ENCODE peak calls at places on chromosomes 12 and 14, in eight cellular contexts. W is PC-3, B is IMR-90, P is mammary epithelial cell, F is lower lobe of right lung, T is cardiac muscle cell, H is Panc1, Z is fibroblast of lung. S is an unnamed sample. For H3K4me1 and H3K9me3, the result is how much of the 10 kb centered on the place peaks cover.

GRCh38 chr14:105021656-105022275 is 883 bp upstream of the CDCA4 start:
- DNase-seq in T (peak), B (peak), P (peak), W (peak), F (peak), H (no peak), Z (peak), S (peak)

GRCh38 chr14:22842211-22843122 is 6.1 kb downstream of the MMP14 start:
- DNase-seq in T (no peak), H (no peak), W (no peak), F (peak), Z (no peak), B (no peak), P (no peak), S (no peak)

GRCh38 chr12:82326905-82327503 is 31.2 kb downstream of the CCDC59 start:
- DNase-seq in H (no peak), T (peak), W (peak), P (peak), B (peak), Z (peak), F (no peak), S (no peak)

GRCh38 chr14:22474730-22475351 is 114.2 kb downstream of the DAD1 start:
- DNase-seq in B (peak), P (no peak), F (no peak), W (peak), Z (peak), H (no peak), T (no peak), S (no peak)

GRCh38 chr14:91947196-91948184 is at the start of gene FBLN5:
- DNase-seq in T (peak), B (peak), F (peak), H (no peak), Z (peak), P (peak), W (no peak), S (no peak)

GRCh38 chr12:44347145-44347544 is 511.3 kb downstream of the TMEM117 start:
- DNase-seq in B (no peak), Z (no peak), T (no peak), P (no peak), H (no peak), W (no peak), F (no peak), S (no peak)

GRCh38 chr12:67358686-67359374 is 89.7 kb downstream of the CAND1 start:
- DNase-seq in T (no peak), H (no peak), F (no peak), B (peak), W (no peak), Z (peak), P (no peak), S (no peak)

GRCh38 chr14:66662374-66662773 is 154.4 kb downstream of the GPHN start:
- DNase-seq in H (no peak), W (peak), B (no peak), T (no peak), P (peak), F (no peak), Z (no peak), S (peak)

GRCh38 chr14:68285421-68286179 is 466.0 kb downstream of the RAD51B start:
- DNase-seq in P (no peak), F (peak), B (no peak), W (no peak), T (no peak), H (no peak), Z (peak), S (no peak)

GRCh38 chr14:101630056-101630960 is 69.0 kb downstream of the DIO3 start:
- DNase-seq in W (no peak), P (no peak), Z (no peak), F (no peak), T (no peak), H (no peak), B (no peak), S (peak)

GRCh38 chr12:51938744-51939143 is 12.8 kb upstream of the ACVR1B start:
- DNase-seq in H (no peak), B (no peak), T (no peak), Z (no peak), F (no peak), P (peak), W (no peak), S (no peak)

GRCh38 chr12:31215521-31216232 is 110.3 kb downstream of the SINHCAF start:
- DNase-seq in P (peak), H (no peak), Z (no peak), B (no peak), F (peak), T (no peak), W (no peak), S (no peak)

GRCh38 chr12:93279849-93280412 is 97.8 kb upstream of the NUDT4 start:
- DNase-seq in H (no peak), B (peak), W (peak), T (peak), Z (peak), F (no peak), P (no peak), S (peak)

GRCh38 chr14:60002819-60003492 is 83.0 kb downstream of the LRRC9 start:
- DNase-seq in B (no peak), F (no peak), W (peak), T (peak), P (no peak), H (no peak), Z (no peak), S (peak)

GRCh38 chr14:23438130-23438893 is 2.9 kb upstream of the MYH7 start:
- DNase-seq in B (no peak), W (no peak), H (no peak), T (peak), Z (no peak), F (no peak), P (no peak), S (no peak)

GRCh38 chr12:92396647-92397258 is 251.1 kb upstream of the BTG1 start:
- DNase-seq in P (peak), W (peak), T (no peak), H (no peak), B (peak), Z (peak), F (no peak), S (peak)

GRCh38 chr14:89266754-89267153 is 150.3 kb downstream of the FOXN3 start:
- DNase-seq in B (peak), F (no peak), Z (peak), H (no peak), W (no peak), T (no peak), P (peak), S (no peak)

GRCh38 chr14:74577948-74578275 is 34.1 kb downstream of the LTBP2 start:
- DNase-seq in B (no peak), P (no peak), T (no peak), F (no peak), Z (no peak), W (no peak), H (no peak), S (no peak)

GRCh38 chr14:74578479-74578878 is 33.6 kb downstream of the LTBP2 start:
- DNase-seq in Z (no peak), T (no peak), H (no peak), W (no peak), P (no peak), F (no peak), B (no peak), S (peak)

GRCh38 chr14:74579447-74580274 is 32.4 kb downstream of the LTBP2 start:
- DNase-seq in W (peak), T (no peak), P (peak), H (no peak), Z (peak), F (no peak), B (peak), S (no peak)

GRCh38 chr14:74582910-74583581 is 29.0 kb downstream of the LTBP2 start:
- DNase-seq in T (peak), F (no peak), B (peak), W (peak), P (peak), H (no peak), Z (no peak), S (no peak)

GRCh38 chr14:74580275-74580672 is 31.8 kb downstream of the LTBP2 start:
- DNase-seq in P (no peak), T (no peak), H (no peak), F (no peak), W (no peak), Z (no peak), B (no peak), S (no peak)
- H3K4me1 ChIP-seq in P (half or more), T (under half), H (under half), F (under half), W (under half), Z (under half), B (half or more), S (under half)

DNA sequence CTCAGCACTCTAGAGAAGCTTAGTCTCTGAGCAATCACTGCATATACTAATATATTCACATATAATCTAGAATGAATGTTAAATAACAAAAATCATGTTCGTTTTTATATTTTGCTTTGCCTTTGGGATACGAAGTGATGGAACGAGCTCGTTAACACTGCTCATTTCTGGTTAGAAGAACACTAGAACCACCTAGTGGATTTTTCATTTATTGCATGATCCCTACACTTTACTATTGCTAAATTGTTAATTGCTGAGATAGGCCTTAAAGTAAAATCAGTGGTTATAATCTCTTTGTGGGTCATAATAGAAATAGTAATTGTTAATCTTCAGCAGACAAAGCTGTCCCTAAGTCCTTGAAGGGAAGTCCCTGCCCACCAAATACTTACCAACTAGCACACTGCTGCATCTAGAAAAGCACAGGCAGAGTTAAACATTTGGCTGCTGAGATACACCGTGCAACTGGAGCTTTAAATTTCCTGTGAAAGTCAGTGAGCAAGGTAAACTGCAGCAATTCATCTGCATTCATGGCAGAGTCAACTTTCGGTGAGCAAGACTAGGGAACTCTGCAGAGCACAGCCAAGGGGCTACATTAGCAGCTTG is 353.7 kb downstream of the APAF1 start:
- DNase-seq in Z (peak), B (peak), T (peak), H (peak), F (no peak), P (peak), W (peak), S (no peak)
- TF ChIP-seq CTCF in Z (peak), B (peak), T (peak), H (peak), F (peak), P (peak), W (peak), S (peak)

GRCh38 chr12:133061954-133062353 is 18.8 kb upstream of the ZNF140 start:
- DNase-seq in B (no peak), W (no peak), P (no peak), H (no peak), F (no peak), T (no peak), Z (no peak), S (no peak)
- H3K9me3 ChIP-seq in B (half or more), W (half or more), P (half or more), H (half or more), F (half or more), T (under half), Z (under half), S (under half)

GRCh38 chr14:103066399-103066798 is 9.1 kb upstream of the CDC42BPB start:
- DNase-seq in H (no peak), F (no peak), Z (no peak), B (no peak), W (peak), P (no peak), T (no peak), S (no peak)
- H3K4me1 ChIP-seq in H (under half), F (under half), Z (under half), B (under half), W (under half), P (under half), T (under half), S (under half)